ENCODE peak calls at places on chromosomes 4 and X, in eight cellular contexts. O is H9; F is right atrium auricular region; E is GM23248; T is HL-60; H is tibial artery; I is CD4-positive, CD25-positive, alpha-beta regulatory T cell; Q is IMR-90. G is an unnamed sample.

GRCh38 chrX:70439016-70439415 is 5.6 kb upstream of the DLG3 start:
- DNase-seq in O (no peak), F (no peak), E (peak), T (no peak), H (no peak), I (peak), Q (no peak), G (no peak)

GRCh38 chrX:70331161-70331560 is 41.3 kb downstream of the KIF4A start:
- DNase-seq in O (no peak), F (no peak), E (peak), T (no peak), H (no peak), I (no peak), Q (peak), G (no peak)

GRCh38 chr4:74408639-74409038 is 36.3 kb upstream of the AREG start:
- DNase-seq in O (no peak), F (no peak), E (peak), T (no peak), H (no peak), I (no peak), Q (peak), G (no peak)

GRCh38 chr4:47771020-47771419 is 66.8 kb downstream of the CORIN start:
- DNase-seq in O (no peak), F (no peak), E (no peak), T (no peak), H (no peak), I (no peak), Q (no peak), G (no peak)

GRCh38 chrX:14676431-14676830 is 147.1 kb downstream of the GLRA2 start:
- DNase-seq in O (no peak), F (no peak), E (no peak), T (no peak), H (no peak), I (no peak), Q (peak), G (no peak)

GRCh38 chr4:119152741-119153140 is 17.1 kb downstream of the MYOZ2 start:
- DNase-seq in O (no peak), F (no peak), E (no peak), T (no peak), H (no peak), I (no peak), Q (no peak), G (no peak)

GRCh38 chr4:105967058-105967658 is 71.9 kb downstream of the NPNT start:
- DNase-seq in O (no peak), F (no peak), E (no peak), T (no peak), H (no peak), I (no peak), Q (no peak), G (no peak)

GRCh38 chrX:34875204-34875603 is 67.4 kb upstream of the FAM47B start:
- DNase-seq in O (no peak), F (no peak), E (peak), T (no peak), H (no peak), I (no peak), Q (peak), G (no peak)

GRCh38 chrX:110402855-110403230 is 44.2 kb downstream of the RTL9 start:
- DNase-seq in O (no peak), F (no peak), E (no peak), T (no peak), H (no peak), I (no peak), Q (no peak), G (no peak)

GRCh38 chrX:25810202-25810601 is 327.9 kb upstream of the MAGEB18 start:
- DNase-seq in O (no peak), F (no peak), E (peak), T (no peak), H (no peak), I (no peak), Q (peak), G (no peak)

GRCh38 chrX:41707218-41707617 is 16.8 kb upstream of the GPR82 start:
- DNase-seq in O (no peak), F (no peak), E (no peak), T (no peak), H (no peak), I (no peak), Q (no peak), G (no peak)

GRCh38 chr4:89171176-89171575 is 59.8 kb downstream of the TIGD2 start:
- DNase-seq in O (no peak), F (no peak), E (no peak), T (no peak), H (no peak), I (no peak), Q (no peak), G (no peak)

GRCh38 chr4:8336412-8337075 is 67.0 kb downstream of the HTRA3 start:
- DNase-seq in O (no peak), F (no peak), E (peak), T (peak), H (no peak), I (no peak), Q (peak), G (no peak)

GRCh38 chr4:73609688-73610087 is 10.5 kb downstream of the RASSF6 start:
- DNase-seq in O (no peak), F (no peak), E (no peak), T (no peak), H (no peak), I (no peak), Q (peak), G (no peak)

GRCh38 chrX:41198410-41198809 is 113.2 kb downstream of the USP9X start:
- DNase-seq in O (no peak), F (no peak), E (no peak), T (no peak), H (no peak), I (no peak), Q (no peak), G (no peak)

GRCh38 chr4:77845929-77846328 is 16.7 kb upstream of the MRPL1 start:
- DNase-seq in O (no peak), F (no peak), E (no peak), T (no peak), H (no peak), I (no peak), Q (no peak), G (no peak)

GRCh38 chrX:155632424-155633100 is 19.8 kb upstream of the TMLHE start:
- DNase-seq in O (no peak), F (no peak), E (peak), T (no peak), H (no peak), I (peak), Q (peak), G (no peak)

GRCh38 chr4:53923921-53924320 is 140.5 kb downstream of the CHIC2 start:
- DNase-seq in O (no peak), F (no peak), E (no peak), T (no peak), H (no peak), I (no peak), Q (no peak), G (no peak)

GRCh38 chr4:55866290-55866907 is 13.0 kb downstream of the EXOC1 start:
- DNase-seq in O (no peak), F (no peak), E (peak), T (peak), H (no peak), I (peak), Q (peak), G (no peak)

GRCh38 chrX:10574663-10575062 is 45.7 kb downstream of the MID1 start:
- DNase-seq in O (no peak), F (no peak), E (peak), T (no peak), H (no peak), I (no peak), Q (no peak), G (no peak)

GRCh38 chr4:115121351-115122043 is 8.1 kb upstream of the NDST4 start:
- DNase-seq in O (no peak), F (no peak), E (no peak), T (no peak), H (no peak), I (no peak), Q (no peak), G (no peak)

GRCh38 chr4:121272526-121272925 is 108.3 kb downstream of the QRFPR start:
- DNase-seq in O (no peak), F (no peak), E (peak), T (no peak), H (no peak), I (peak), Q (peak), G (no peak)

GRCh38 chrX:2561461-2561860 is 60.7 kb upstream of the DHRSX start:
- DNase-seq in O (no peak), F (no peak), E (no peak), T (no peak), H (no peak), I (no peak), Q (no peak), G (no peak)

GRCh38 chr4:38184404-38184803 is 224.2 kb downstream of the PTTG2 start:
- DNase-seq in O (no peak), F (no peak), E (peak), T (no peak), H (no peak), I (no peak), Q (no peak), G (no peak)

GRCh38 chr4:54683616-54684346 is 26.0 kb downstream of the KIT start:
- DNase-seq in O (peak), F (no peak), E (peak), T (no peak), H (no peak), I (peak), Q (no peak), G (no peak)

GRCh38 chrX:130893356-130894085 is 9.5 kb downstream of the ENOX2 start:
- DNase-seq in O (no peak), F (no peak), E (no peak), T (no peak), H (no peak), I (no peak), Q (peak), G (no peak)

GRCh38 chr4:119683518-119683917 is 54.9 kb upstream of the PDE5A start:
- DNase-seq in O (no peak), F (no peak), E (peak), T (no peak), H (no peak), I (no peak), Q (peak), G (no peak)

GRCh38 chrX:17606211-17606610 is 131.1 kb upstream of the SCML1 start:
- DNase-seq in O (no peak), F (no peak), E (no peak), T (no peak), H (no peak), I (no peak), Q (peak), G (peak)

GRCh38 chr4:56622176-56622575 is 58.9 kb downstream of the HOPX start:
- DNase-seq in O (no peak), F (no peak), E (no peak), T (no peak), H (no peak), I (no peak), Q (no peak), G (no peak)

GRCh38 chr4:46432923-46433322 is 43.0 kb upstream of the GABRA2 start:
- DNase-seq in O (no peak), F (no peak), E (peak), T (no peak), H (no peak), I (no peak), Q (peak), G (no peak)

GRCh38 chr4:148052448-148052847 is 320.6 kb downstream of the ARHGAP10 start:
- DNase-seq in O (no peak), F (no peak), E (no peak), T (no peak), H (no peak), I (peak), Q (peak), G (no peak)

GRCh38 chr4:145861331-145862318 is 77.0 kb downstream of the ZNF827 start:
- DNase-seq in O (peak), F (no peak), E (peak), T (no peak), H (no peak), I (no peak), Q (no peak), G (no peak)
- H3K27ac ChIP-seq in O (no peak), F (no peak), E (peak), T (no peak), H (peak), I (no peak), Q (no peak), G (no peak)

DNA sequence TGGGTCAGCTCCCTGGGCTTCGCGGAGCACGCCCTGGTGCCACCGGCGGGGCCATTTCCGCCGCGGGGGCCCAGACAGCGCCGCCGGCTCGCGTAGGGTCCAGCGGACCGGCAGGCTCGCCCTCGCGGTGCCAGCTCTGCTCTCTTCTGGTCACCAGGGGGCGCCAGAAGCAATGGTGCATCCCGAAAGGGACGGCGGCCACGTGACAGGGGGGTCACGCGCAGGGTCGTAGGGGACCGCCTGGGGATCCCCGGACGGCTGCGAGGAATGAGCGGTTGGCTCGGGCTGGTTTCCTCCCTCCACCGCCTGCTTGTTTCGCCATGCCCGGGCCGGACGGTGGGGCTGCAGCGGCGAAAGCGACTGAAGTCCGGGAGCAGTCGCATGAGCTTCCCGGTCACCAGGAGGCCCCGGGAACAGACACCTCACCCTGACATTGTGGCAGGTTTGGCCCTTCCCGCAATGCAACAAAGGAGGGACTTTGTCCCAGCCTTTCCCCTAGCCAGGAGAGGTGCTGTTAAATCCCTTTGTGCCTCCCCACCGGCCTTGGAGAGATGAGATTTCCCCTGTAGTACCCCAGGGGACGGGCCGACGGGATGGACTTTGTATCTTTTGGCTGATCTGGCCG is 15.8 kb downstream of the ZCCHC12 start:
- DNase-seq in O (peak), F (peak), E (peak), T (no peak), H (peak), I (peak), Q (peak), G (peak)
- H3K27ac ChIP-seq in O (no peak), F (no peak), E (no peak), T (no peak), H (no peak), I (no peak), Q (no peak), G (no peak)

GRCh38 chr4:51884606-51885005 is 41.7 kb downstream of the DCUN1D4 start:
- DNase-seq in O (peak), F (no peak), E (no peak), T (no peak), H (no peak), I (peak), Q (no peak), G (no peak)

GRCh38 chr4:51880016-51880915 is 37.3 kb downstream of the DCUN1D4 start:
- DNase-seq in O (no peak), F (no peak), E (peak), T (no peak), H (no peak), I (no peak), Q (peak), G (no peak)

GRCh38 chr4:51885371-51885770 is 42.4 kb downstream of the DCUN1D4 start:
- DNase-seq in O (peak), F (no peak), E (peak), T (no peak), H (no peak), I (peak), Q (peak), G (no peak)

DNA sequence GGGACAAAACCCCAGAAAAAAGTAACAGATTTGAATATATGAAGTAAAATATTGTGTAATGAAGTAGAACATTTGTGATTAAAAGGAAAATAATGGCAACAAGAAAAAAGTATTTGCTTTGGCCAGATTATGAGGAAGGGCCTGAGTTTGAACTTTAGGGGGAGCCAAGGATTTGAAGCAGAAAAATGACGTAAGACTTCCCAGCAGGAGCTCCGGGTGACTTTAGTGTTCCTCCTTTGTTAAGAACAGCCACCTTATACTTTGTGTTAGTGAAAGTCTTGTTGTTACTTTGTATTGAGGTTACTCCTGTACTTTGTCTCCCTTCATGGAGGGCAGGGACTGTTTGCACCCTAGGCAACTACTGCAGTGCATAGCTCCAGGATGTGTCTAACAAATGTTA is 41.1 kb downstream of the DCUN1D4 start:
- DNase-seq in O (no peak), F (no peak), E (no peak), T (no peak), H (no peak), I (no peak), Q (no peak), G (no peak)
- H3K27ac ChIP-seq in O (no peak), F (no peak), E (no peak), T (no peak), H (no peak), I (no peak), Q (no peak), G (no peak)

DNA sequence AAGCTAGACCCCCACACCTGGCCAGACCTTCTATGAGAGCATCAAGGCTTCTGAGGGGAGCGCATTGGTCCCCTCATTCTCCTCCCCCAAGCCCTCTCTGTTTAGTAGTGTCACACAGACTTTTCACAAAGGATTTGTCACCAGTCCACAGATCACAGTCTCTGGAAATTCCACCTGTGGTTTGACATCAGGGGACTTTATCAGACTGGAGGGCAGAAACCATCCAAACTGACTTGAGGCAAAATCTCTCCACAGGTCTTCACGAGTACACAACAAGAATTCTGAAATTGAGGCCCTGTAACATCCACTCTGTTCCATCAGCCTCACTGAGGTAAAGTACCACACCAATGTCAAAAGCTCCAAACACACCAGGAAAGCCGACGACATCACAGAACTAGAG is 112.5 kb downstream of the SH3KBP1 start:
- DNase-seq in O (no peak), F (no peak), E (no peak), T (no peak), H (no peak), I (no peak), Q (no peak), G (no peak)
- H3K27ac ChIP-seq in O (no peak), F (no peak), E (no peak), T (no peak), H (no peak), I (peak), Q (no peak), G (no peak)

GRCh38 chr4:168362025-168362401 is 43.5 kb upstream of the DDX60 start:
- DNase-seq in O (no peak), F (no peak), E (no peak), T (no peak), H (no peak), I (no peak), Q (no peak), G (no peak)
- H3K27ac ChIP-seq in O (no peak), F (no peak), E (no peak), T (no peak), H (no peak), I (no peak), Q (no peak), G (no peak)

GRCh38 chr4:153571006-153571545 is 104.9 kb downstream of the TMEM131L start:
- DNase-seq in O (no peak), F (no peak), E (no peak), T (no peak), H (no peak), I (peak), Q (no peak), G (no peak)
- H3K27ac ChIP-seq in O (no peak), F (peak), E (no peak), T (no peak), H (no peak), I (peak), Q (no peak), G (no peak)

DNA sequence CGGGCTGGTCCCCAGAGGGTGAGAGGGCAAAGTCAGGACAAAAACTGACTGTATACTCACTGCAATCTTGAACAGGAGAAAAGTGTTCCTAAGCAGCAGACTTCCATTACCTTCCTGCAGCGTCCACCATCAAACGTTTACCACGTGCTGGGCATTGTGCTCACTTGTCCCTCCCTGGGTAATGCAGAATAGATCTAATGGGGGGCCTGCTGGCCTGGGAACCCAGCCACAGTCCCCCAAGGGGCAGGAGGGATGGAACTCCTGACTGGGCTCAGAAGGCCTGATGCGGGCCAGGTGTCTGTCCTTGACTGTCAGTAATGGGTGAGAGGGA is 37.6 kb upstream of the FAM156A start:
- DNase-seq in O (no peak), F (no peak), E (no peak), T (no peak), H (no peak), I (no peak), Q (no peak), G (no peak)
- H3K27ac ChIP-seq in O (peak), F (peak), E (peak), T (peak), H (peak), I (peak), Q (peak), G (peak)

GRCh38 chr4:40196260-40196659 is 571 bp upstream of the RHOH start:
- DNase-seq in O (no peak), F (no peak), E (no peak), T (no peak), H (no peak), I (no peak), Q (no peak), G (no peak)

GRCh38 chr4:40197879-40198689 is 1.3 kb downstream of the RHOH start:
- DNase-seq in O (no peak), F (no peak), E (no peak), T (no peak), H (no peak), I (peak), Q (no peak), G (no peak)

GRCh38 chr4:40195182-40196177 is 1.4 kb upstream of the RHOH start:
- DNase-seq in O (no peak), F (no peak), E (no peak), T (no peak), H (no peak), I (no peak), Q (no peak), G (no peak)

GRCh38 chr4:40194602-40195161 is 2.1 kb upstream of the RHOH start:
- DNase-seq in O (no peak), F (no peak), E (no peak), T (no peak), H (no peak), I (peak), Q (peak), G (no peak)

GRCh38 chr4:40196724-40197281 is at the start of gene RHOH:
- DNase-seq in O (no peak), F (no peak), E (no peak), T (no peak), H (no peak), I (peak), Q (no peak), G (no peak)
- H3K27ac ChIP-seq in O (peak), F (no peak), E (no peak), T (peak), H (no peak), I (peak), Q (no peak), G (no peak)

GRCh38 chrX:53086464-53086863 is 4.3 kb downstream of the TSPYL2 start:
- DNase-seq in O (no peak), F (no peak), E (peak), T (no peak), H (peak), I (no peak), Q (no peak), G (peak)
- H3K27ac ChIP-seq in O (no peak), F (peak), E (no peak), T (no peak), H (peak), I (peak), Q (no peak), G (peak)

GRCh38 chr4:76200771-76201224 is 12.8 kb downstream of the SCARB2 start:
- DNase-seq in O (no peak), F (no peak), E (no peak), T (no peak), H (no peak), I (no peak), Q (no peak), G (no peak)
- H3K27ac ChIP-seq in O (no peak), F (peak), E (no peak), T (no peak), H (no peak), I (no peak), Q (no peak), G (peak)

G was measured in uterus.